ENCODE peak calls at places on chromosomes 6 and 20, in six cellular contexts. N, G, H, V, S and P are unnamed samples.

GRCh38 chr6:22785036-22785435 is 215.7 kb downstream of the HDGFL1 start:
- DNase-seq in G (no peak), S (no peak), N (no peak), H (no peak), V (no peak), P (peak; percentile 63)

GRCh38 chr6:14655201-14655988 is 537.8 kb downstream of the CD83 start:
- DNase-seq in V (no peak), G (no peak), N (no peak), H (no peak), S (no peak), P (no peak)

GRCh38 chr6:158972241-158973233 is 27.5 kb downstream of the RSPH3 start:
- DNase-seq in H (no peak), V (no peak), S (no peak), N (no peak), G (peak; percentile 38), P (peak; percentile 72)

GRCh38 chr6:142416179-142416578 is 114.4 kb downstream of the ADGRG6 start:
- DNase-seq in H (no peak), N (no peak), V (peak; percentile 23), G (peak; percentile 97), S (no peak), P (no peak)

GRCh38 chr6:35049885-35050284 is 91.3 kb downstream of the TCP11 start:
- DNase-seq in V (no peak), G (no peak), S (no peak), N (no peak), H (no peak), P (peak; percentile 79)

GRCh38 chr6:110233769-110234374 is 53.6 kb downstream of the CDC40 start:
- DNase-seq in H (no peak), N (no peak), V (no peak), S (no peak), G (no peak), P (no peak)

GRCh38 chr6:106446287-106446885 is 85.9 kb downstream of the CRYBG1 start:
- DNase-seq in G (peak; percentile 13), V (no peak), S (no peak), H (no peak), N (no peak), P (no peak)

GRCh38 chr20:62149532-62150235 is 6.1 kb downstream of the SS18L1 start:
- DNase-seq in N (no peak), V (no peak), S (no peak), G (no peak), H (no peak), P (no peak)

GRCh38 chr20:6525447-6526303 is 241.8 kb upstream of the BMP2 start:
- DNase-seq in V (no peak), S (no peak), N (no peak), H (no peak), G (peak; percentile 17), P (no peak)

GRCh38 chr6:125296461-125296860 is 5.3 kb downstream of the HDDC2 start:
- DNase-seq in V (no peak), S (no peak), H (no peak), G (no peak), N (no peak), P (peak; percentile 60)

GRCh38 chr6:14709066-14709670 is 536.7 kb upstream of the JARID2 start:
- DNase-seq in N (no peak), G (no peak), S (no peak), H (no peak), V (no peak), P (peak; percentile 35)

GRCh38 chr6:6920984-6921313 is 186.8 kb upstream of the RREB1 start:
- DNase-seq in G (no peak), N (no peak), S (no peak), H (no peak), V (no peak), P (no peak)

GRCh38 chr6:138593100-138593877 is 94.0 kb upstream of the NHSL1 start:
- DNase-seq in V (peak; percentile 47), N (no peak), G (peak; percentile 98), H (no peak), S (no peak), P (no peak)

GRCh38 chr6:31749301-31750036 is 9.7 kb downstream of the MSH5 start:
- DNase-seq in N (no peak), S (no peak), H (no peak), G (no peak), V (no peak), P (no peak)

GRCh38 chr20:63830821-63831593 is at the start of gene ZBTB46:
- DNase-seq in G (no peak), S (no peak), N (no peak), H (no peak), V (peak; percentile 63), P (no peak)